ENCODE peak calls at places on chromosomes 13 and 19, in nine cellular contexts. One of them, this sample, is unnamed.

GRCh38 chr19:12247644-12248222 is 47.0 kb downstream of the ZNF44 start:
- DNase-seq in cardiac fibroblast: no peak
- DNase-seq in non-pigmented ciliary epithelial cell: no peak
- DNase-seq in CD4-positive, alpha-beta T cell: no peak
- DNase-seq in lung microvascular endothelial cell: no peak
- DNase-seq in T-helper 17 cell: no peak
- DNase-seq in naive B cell: no peak
- DNase-seq in CD4-positive, alpha-beta memory T cell: no peak
- DNase-seq in pulmonary artery endothelial cell: no peak
- DNase-seq in this sample: no peak

GRCh38 chr19:7471696-7472620 is 16.9 kb downstream of the PEX11G start:
- DNase-seq in cardiac fibroblast: no peak
- DNase-seq in non-pigmented ciliary epithelial cell: peak
- DNase-seq in CD4-positive, alpha-beta T cell: no peak
- DNase-seq in lung microvascular endothelial cell: no peak
- DNase-seq in T-helper 17 cell: no peak
- DNase-seq in naive B cell: no peak
- DNase-seq in CD4-positive, alpha-beta memory T cell: no peak
- DNase-seq in pulmonary artery endothelial cell: no peak
- DNase-seq in this sample: no peak

GRCh38 chr13:94362411-94362909 is 117.0 kb downstream of the DCT start:
- DNase-seq in cardiac fibroblast: peak
- DNase-seq in non-pigmented ciliary epithelial cell: peak
- DNase-seq in CD4-positive, alpha-beta T cell: peak
- DNase-seq in lung microvascular endothelial cell: peak
- DNase-seq in T-helper 17 cell: peak
- DNase-seq in naive B cell: peak
- DNase-seq in CD4-positive, alpha-beta memory T cell: peak
- DNase-seq in pulmonary artery endothelial cell: peak
- DNase-seq in this sample: peak

GRCh38 chr19:56671613-56671994 is at the start of gene ZNF835:
- DNase-seq in cardiac fibroblast: peak
- DNase-seq in non-pigmented ciliary epithelial cell: no peak
- DNase-seq in CD4-positive, alpha-beta T cell: peak
- DNase-seq in lung microvascular endothelial cell: peak
- DNase-seq in T-helper 17 cell: peak
- DNase-seq in naive B cell: peak
- DNase-seq in CD4-positive, alpha-beta memory T cell: peak
- DNase-seq in pulmonary artery endothelial cell: no peak
- DNase-seq in this sample: peak

GRCh38 chr19:11261431-11261901 is 858 bp downstream of the DOCK6 start:
- DNase-seq in cardiac fibroblast: no peak
- DNase-seq in non-pigmented ciliary epithelial cell: no peak
- DNase-seq in CD4-positive, alpha-beta T cell: no peak
- DNase-seq in lung microvascular endothelial cell: peak
- DNase-seq in T-helper 17 cell: no peak
- DNase-seq in naive B cell: no peak
- DNase-seq in CD4-positive, alpha-beta memory T cell: no peak
- DNase-seq in pulmonary artery endothelial cell: no peak
- DNase-seq in this sample: no peak

GRCh38 chr13:62388515-62388914 is 972.9 kb upstream of the PCDH20 start:
- DNase-seq in cardiac fibroblast: no peak
- DNase-seq in non-pigmented ciliary epithelial cell: no peak
- DNase-seq in CD4-positive, alpha-beta T cell: no peak
- DNase-seq in lung microvascular endothelial cell: no peak
- DNase-seq in T-helper 17 cell: no peak
- DNase-seq in naive B cell: no peak
- DNase-seq in CD4-positive, alpha-beta memory T cell: no peak
- DNase-seq in pulmonary artery endothelial cell: no peak
- DNase-seq in this sample: no peak

GRCh38 chr13:114002771-114003321 is 29.0 kb upstream of the C13orf46 start:
- DNase-seq in cardiac fibroblast: no peak
- DNase-seq in non-pigmented ciliary epithelial cell: no peak
- DNase-seq in CD4-positive, alpha-beta T cell: no peak
- DNase-seq in lung microvascular endothelial cell: no peak
- DNase-seq in T-helper 17 cell: no peak
- DNase-seq in naive B cell: no peak
- DNase-seq in CD4-positive, alpha-beta memory T cell: peak
- DNase-seq in pulmonary artery endothelial cell: no peak
- DNase-seq in this sample: no peak

GRCh38 chr13:43816401-43816889 is 29.7 kb upstream of the ENOX1 start:
- DNase-seq in cardiac fibroblast: no peak
- DNase-seq in non-pigmented ciliary epithelial cell: no peak
- DNase-seq in CD4-positive, alpha-beta T cell: no peak
- DNase-seq in lung microvascular endothelial cell: no peak
- DNase-seq in T-helper 17 cell: no peak
- DNase-seq in naive B cell: no peak
- DNase-seq in CD4-positive, alpha-beta memory T cell: no peak
- DNase-seq in pulmonary artery endothelial cell: no peak
- DNase-seq in this sample: no peak

GRCh38 chr13:50589651-50590054 is 253.8 kb downstream of the DLEU7 start:
- DNase-seq in cardiac fibroblast: peak
- DNase-seq in non-pigmented ciliary epithelial cell: peak
- DNase-seq in CD4-positive, alpha-beta T cell: no peak
- DNase-seq in lung microvascular endothelial cell: peak
- DNase-seq in T-helper 17 cell: no peak
- DNase-seq in naive B cell: no peak
- DNase-seq in CD4-positive, alpha-beta memory T cell: no peak
- DNase-seq in pulmonary artery endothelial cell: no peak
- DNase-seq in this sample: peak

GRCh38 chr13:32595306-32595705 is 9.1 kb downstream of the PDS5B start:
- DNase-seq in cardiac fibroblast: no peak
- DNase-seq in non-pigmented ciliary epithelial cell: no peak
- DNase-seq in CD4-positive, alpha-beta T cell: no peak
- DNase-seq in lung microvascular endothelial cell: no peak
- DNase-seq in T-helper 17 cell: no peak
- DNase-seq in naive B cell: no peak
- DNase-seq in CD4-positive, alpha-beta memory T cell: no peak
- DNase-seq in pulmonary artery endothelial cell: no peak
- DNase-seq in this sample: no peak

GRCh38 chr13:46172531-46172991 is 9.4 kb downstream of the LCP1 start:
- DNase-seq in cardiac fibroblast: no peak
- DNase-seq in non-pigmented ciliary epithelial cell: no peak
- DNase-seq in CD4-positive, alpha-beta T cell: peak
- DNase-seq in lung microvascular endothelial cell: no peak
- DNase-seq in T-helper 17 cell: no peak
- DNase-seq in naive B cell: peak
- DNase-seq in CD4-positive, alpha-beta memory T cell: peak
- DNase-seq in pulmonary artery endothelial cell: no peak
- DNase-seq in this sample: no peak

GRCh38 chr19:29564574-29565005 is 38.8 kb downstream of the VSTM2B start:
- DNase-seq in cardiac fibroblast: no peak
- DNase-seq in non-pigmented ciliary epithelial cell: no peak
- DNase-seq in CD4-positive, alpha-beta T cell: no peak
- DNase-seq in lung microvascular endothelial cell: no peak
- DNase-seq in T-helper 17 cell: no peak
- DNase-seq in naive B cell: no peak
- DNase-seq in CD4-positive, alpha-beta memory T cell: no peak
- DNase-seq in pulmonary artery endothelial cell: no peak
- DNase-seq in this sample: no peak

GRCh38 chr13:77235456-77236022 is 91.4 kb downstream of the MYCBP2 start:
- DNase-seq in cardiac fibroblast: no peak
- DNase-seq in non-pigmented ciliary epithelial cell: no peak
- DNase-seq in CD4-positive, alpha-beta T cell: no peak
- DNase-seq in lung microvascular endothelial cell: no peak
- DNase-seq in T-helper 17 cell: no peak
- DNase-seq in naive B cell: no peak
- DNase-seq in CD4-positive, alpha-beta memory T cell: no peak
- DNase-seq in pulmonary artery endothelial cell: no peak
- DNase-seq in this sample: no peak

GRCh38 chr19:40862785-40863184 is 12.5 kb upstream of the CYP2A6 start:
- DNase-seq in cardiac fibroblast: peak
- DNase-seq in non-pigmented ciliary epithelial cell: no peak
- DNase-seq in CD4-positive, alpha-beta T cell: no peak
- DNase-seq in lung microvascular endothelial cell: no peak
- DNase-seq in T-helper 17 cell: no peak
- DNase-seq in naive B cell: no peak
- DNase-seq in CD4-positive, alpha-beta memory T cell: no peak
- DNase-seq in pulmonary artery endothelial cell: no peak
- DNase-seq in this sample: peak

GRCh38 chr19:966481-967088 is 17.6 kb upstream of the WDR18 start:
- DNase-seq in cardiac fibroblast: no peak
- DNase-seq in non-pigmented ciliary epithelial cell: no peak
- DNase-seq in CD4-positive, alpha-beta T cell: no peak
- DNase-seq in lung microvascular endothelial cell: no peak
- DNase-seq in T-helper 17 cell: no peak
- DNase-seq in naive B cell: no peak
- DNase-seq in CD4-positive, alpha-beta memory T cell: peak
- DNase-seq in pulmonary artery endothelial cell: no peak
- DNase-seq in this sample: no peak

GRCh38 chr19:42301646-42302204 is at the start of gene PRR19:
- DNase-seq in cardiac fibroblast: no peak
- DNase-seq in non-pigmented ciliary epithelial cell: no peak
- DNase-seq in CD4-positive, alpha-beta T cell: no peak
- DNase-seq in lung microvascular endothelial cell: no peak
- DNase-seq in T-helper 17 cell: no peak
- DNase-seq in naive B cell: no peak
- DNase-seq in CD4-positive, alpha-beta memory T cell: no peak
- DNase-seq in pulmonary artery endothelial cell: no peak
- DNase-seq in this sample: no peak

GRCh38 chr13:110644892-110645521 is 29.7 kb downstream of the NAXD start:
- DNase-seq in cardiac fibroblast: peak
- DNase-seq in non-pigmented ciliary epithelial cell: no peak
- DNase-seq in CD4-positive, alpha-beta T cell: peak
- DNase-seq in lung microvascular endothelial cell: peak
- DNase-seq in T-helper 17 cell: peak
- DNase-seq in naive B cell: peak
- DNase-seq in CD4-positive, alpha-beta memory T cell: peak
- DNase-seq in pulmonary artery endothelial cell: no peak
- DNase-seq in this sample: peak

GRCh38 chr13:44365008-44365407 is 8.6 kb upstream of the SERP2 start:
- DNase-seq in cardiac fibroblast: no peak
- DNase-seq in non-pigmented ciliary epithelial cell: peak
- DNase-seq in CD4-positive, alpha-beta T cell: no peak
- DNase-seq in lung microvascular endothelial cell: peak
- DNase-seq in T-helper 17 cell: no peak
- DNase-seq in naive B cell: no peak
- DNase-seq in CD4-positive, alpha-beta memory T cell: no peak
- DNase-seq in pulmonary artery endothelial cell: no peak
- DNase-seq in this sample: no peak

GRCh38 chr19:10952809-10953208 is 8.0 kb upstream of the SMARCA4 start:
- DNase-seq in cardiac fibroblast: no peak
- DNase-seq in non-pigmented ciliary epithelial cell: no peak
- DNase-seq in CD4-positive, alpha-beta T cell: no peak
- DNase-seq in lung microvascular endothelial cell: no peak
- DNase-seq in T-helper 17 cell: no peak
- DNase-seq in naive B cell: no peak
- DNase-seq in CD4-positive, alpha-beta memory T cell: no peak
- DNase-seq in pulmonary artery endothelial cell: no peak
- DNase-seq in this sample: no peak

GRCh38 chr13:55577082-55577846 is 1563.5 kb upstream of the PRR20A start:
- DNase-seq in cardiac fibroblast: no peak
- DNase-seq in non-pigmented ciliary epithelial cell: no peak
- DNase-seq in CD4-positive, alpha-beta T cell: no peak
- DNase-seq in lung microvascular endothelial cell: no peak
- DNase-seq in T-helper 17 cell: no peak
- DNase-seq in naive B cell: no peak
- DNase-seq in CD4-positive, alpha-beta memory T cell: no peak
- DNase-seq in pulmonary artery endothelial cell: no peak
- DNase-seq in this sample: no peak

GRCh38 chr13:51770681-51771417 is 33.1 kb downstream of the DHRS12 start:
- DNase-seq in cardiac fibroblast: no peak
- DNase-seq in non-pigmented ciliary epithelial cell: no peak
- DNase-seq in CD4-positive, alpha-beta T cell: no peak
- DNase-seq in lung microvascular endothelial cell: no peak
- DNase-seq in T-helper 17 cell: no peak
- DNase-seq in naive B cell: no peak
- DNase-seq in CD4-positive, alpha-beta memory T cell: no peak
- DNase-seq in pulmonary artery endothelial cell: no peak
- DNase-seq in this sample: no peak

GRCh38 chr19:17026041-17026658 is 460 bp downstream of the CPAMD8 start:
- DNase-seq in cardiac fibroblast: no peak
- DNase-seq in non-pigmented ciliary epithelial cell: no peak
- DNase-seq in CD4-positive, alpha-beta T cell: no peak
- DNase-seq in lung microvascular endothelial cell: no peak
- DNase-seq in T-helper 17 cell: no peak
- DNase-seq in naive B cell: peak
- DNase-seq in CD4-positive, alpha-beta memory T cell: no peak
- DNase-seq in pulmonary artery endothelial cell: no peak
- DNase-seq in this sample: peak

GRCh38 chr13:43203781-43204180 is 180.4 kb downstream of the DNAJC15 start:
- DNase-seq in cardiac fibroblast: no peak
- DNase-seq in non-pigmented ciliary epithelial cell: no peak
- DNase-seq in CD4-positive, alpha-beta T cell: no peak
- DNase-seq in lung microvascular endothelial cell: no peak
- DNase-seq in T-helper 17 cell: no peak
- DNase-seq in naive B cell: no peak
- DNase-seq in CD4-positive, alpha-beta memory T cell: no peak
- DNase-seq in pulmonary artery endothelial cell: no peak
- DNase-seq in this sample: no peak

GRCh38 chr19:3586124-3586626 is 897 bp downstream of the GIPC3 start:
- DNase-seq in cardiac fibroblast: no peak
- DNase-seq in non-pigmented ciliary epithelial cell: no peak
- DNase-seq in CD4-positive, alpha-beta T cell: peak
- DNase-seq in lung microvascular endothelial cell: no peak
- DNase-seq in T-helper 17 cell: peak
- DNase-seq in naive B cell: peak
- DNase-seq in CD4-positive, alpha-beta memory T cell: no peak
- DNase-seq in pulmonary artery endothelial cell: no peak
- DNase-seq in this sample: peak

GRCh38 chr19:34676697-34677385 is at the start of gene SCGB2B2:
- DNase-seq in cardiac fibroblast: no peak
- DNase-seq in non-pigmented ciliary epithelial cell: peak
- DNase-seq in CD4-positive, alpha-beta T cell: no peak
- DNase-seq in lung microvascular endothelial cell: no peak
- DNase-seq in T-helper 17 cell: peak
- DNase-seq in naive B cell: no peak
- DNase-seq in CD4-positive, alpha-beta memory T cell: peak
- DNase-seq in pulmonary artery endothelial cell: peak
- DNase-seq in this sample: peak

GRCh38 chr13:114141261-114141996 is 9.0 kb upstream of the RASA3 start:
- DNase-seq in cardiac fibroblast: no peak
- DNase-seq in non-pigmented ciliary epithelial cell: no peak
- DNase-seq in CD4-positive, alpha-beta T cell: no peak
- DNase-seq in lung microvascular endothelial cell: no peak
- DNase-seq in T-helper 17 cell: no peak
- DNase-seq in naive B cell: no peak
- DNase-seq in CD4-positive, alpha-beta memory T cell: peak
- DNase-seq in pulmonary artery endothelial cell: no peak
- DNase-seq in this sample: no peak

GRCh38 chr19:1945899-1946298 is 4.9 kb downstream of the CSNK1G2 start:
- DNase-seq in cardiac fibroblast: peak
- DNase-seq in non-pigmented ciliary epithelial cell: no peak
- DNase-seq in CD4-positive, alpha-beta T cell: no peak
- DNase-seq in lung microvascular endothelial cell: peak
- DNase-seq in T-helper 17 cell: no peak
- DNase-seq in naive B cell: no peak
- DNase-seq in CD4-positive, alpha-beta memory T cell: no peak
- DNase-seq in pulmonary artery endothelial cell: no peak
- DNase-seq in this sample: peak

GRCh38 chr13:114203536-114203935 is 24.5 kb downstream of the CFAP97D2 start:
- DNase-seq in cardiac fibroblast: no peak
- DNase-seq in non-pigmented ciliary epithelial cell: no peak
- DNase-seq in CD4-positive, alpha-beta T cell: peak
- DNase-seq in lung microvascular endothelial cell: no peak
- DNase-seq in T-helper 17 cell: peak
- DNase-seq in naive B cell: no peak
- DNase-seq in CD4-positive, alpha-beta memory T cell: peak
- DNase-seq in pulmonary artery endothelial cell: no peak
- DNase-seq in this sample: no peak

GRCh38 chr19:54190942-54191670 is at the start of gene TSEN34:
- DNase-seq in cardiac fibroblast: peak
- DNase-seq in non-pigmented ciliary epithelial cell: no peak
- DNase-seq in CD4-positive, alpha-beta T cell: peak
- DNase-seq in lung microvascular endothelial cell: peak
- DNase-seq in T-helper 17 cell: peak
- DNase-seq in naive B cell: peak
- DNase-seq in CD4-positive, alpha-beta memory T cell: no peak
- DNase-seq in pulmonary artery endothelial cell: no peak
- DNase-seq in this sample: peak

GRCh38 chr19:30070970-30071632 is 129.1 kb downstream of the URI1 start:
- DNase-seq in cardiac fibroblast: no peak
- DNase-seq in non-pigmented ciliary epithelial cell: no peak
- DNase-seq in CD4-positive, alpha-beta T cell: peak
- DNase-seq in lung microvascular endothelial cell: no peak
- DNase-seq in T-helper 17 cell: no peak
- DNase-seq in naive B cell: no peak
- DNase-seq in CD4-positive, alpha-beta memory T cell: no peak
- DNase-seq in pulmonary artery endothelial cell: no peak
- DNase-seq in this sample: no peak

GRCh38 chr13:74068471-74068870 is 65.7 kb downstream of the KLF12 start:
- DNase-seq in cardiac fibroblast: no peak
- DNase-seq in non-pigmented ciliary epithelial cell: no peak
- DNase-seq in CD4-positive, alpha-beta T cell: no peak
- DNase-seq in lung microvascular endothelial cell: no peak
- DNase-seq in T-helper 17 cell: no peak
- DNase-seq in naive B cell: no peak
- DNase-seq in CD4-positive, alpha-beta memory T cell: peak
- DNase-seq in pulmonary artery endothelial cell: no peak
- DNase-seq in this sample: no peak